ENCODE peak calls at places on chromosomes 13 and 19, in six cellular contexts. T is GM12892; M is NCI-H1092 treated with DMSO at 0.1 percent for 48 hours; K is stimulated activated CD4-positive, alpha-beta T cell treated with anti-CD3 and anti-CD28 coated beads, TNF-alpha, amount 100 ng/mL, for 24 hours; W is activated CD8-positive, alpha-beta memory T cell treated with anti-CD3 and anti-CD28 coated beads, Interleukin-2, amount 50 U/mL, for 48 hours; Z is NCI-H187 treated with DMSO at 0.1 percent for 48 hours. H is an unnamed sample.

GRCh38 chr19:4889034-4889825 is 13.5 kb downstream of the ARRDC5 start:
- DNase-seq in T (no peak), M (peak), K (no peak), W (no peak), Z (no peak), H (no peak)

GRCh38 chr19:19531951-19532805 is 3.5 kb downstream of the YJEFN3 start:
- DNase-seq in T (peak), M (peak), K (peak), W (peak), Z (no peak), H (no peak)

GRCh38 chr19:55452381-55453325 is 8.8 kb downstream of the ISOC2 start:
- DNase-seq in T (no peak), M (peak), K (no peak), W (peak), Z (peak), H (no peak)

GRCh38 chr19:48997972-48998371 is 4.3 kb downstream of the RUVBL2 start:
- DNase-seq in T (no peak), M (no peak), K (no peak), W (peak), Z (no peak), H (no peak)

GRCh38 chr19:23311551-23311950 is 61.4 kb upstream of the ZNF724 start:
- DNase-seq in T (no peak), M (no peak), K (no peak), W (no peak), Z (no peak), H (no peak)

GRCh38 chr19:4473708-4474503 is 1.8 kb downstream of the HDGFL2 start:
- DNase-seq in T (no peak), M (no peak), K (no peak), W (no peak), Z (no peak), H (no peak)

GRCh38 chr19:52785506-52785905 is 1.1 kb downstream of the ZNF600 start:
- DNase-seq in T (no peak), M (no peak), K (no peak), W (no peak), Z (no peak), H (no peak)

GRCh38 chr13:99087954-99088491 is 110.2 kb upstream of the DOCK9 start:
- DNase-seq in T (no peak), M (peak), K (peak), W (peak), Z (peak), H (no peak)

GRCh38 chr13:111491021-111491420 is 170.6 kb downstream of the TEX29 start:
- DNase-seq in T (no peak), M (no peak), K (no peak), W (peak), Z (no peak), H (no peak)

GRCh38 chr19:30718728-30719127 is 346.5 kb downstream of the ZNF536 start:
- DNase-seq in T (no peak), M (no peak), K (no peak), W (no peak), Z (no peak), H (no peak)

GRCh38 chr19:2426661-2427322 is 594 bp downstream of the TIMM13 start:
- DNase-seq in T (peak), M (peak), K (no peak), W (peak), Z (no peak), H (no peak)

GRCh38 chr13:33745370-33746324 is 72.3 kb upstream of the RFC3 start:
- DNase-seq in T (no peak), M (peak), K (no peak), W (no peak), Z (no peak), H (no peak)

GRCh38 chr13:80037505-80037888 is 303.4 kb downstream of the SPRY2 start:
- DNase-seq in T (no peak), M (no peak), K (no peak), W (no peak), Z (no peak), H (no peak)

GRCh38 chr19:41802770-41803169 is 6.4 kb downstream of the CEACAM3 start:
- DNase-seq in T (no peak), M (no peak), K (no peak), W (no peak), Z (no peak), H (no peak)

GRCh38 chr13:24178847-24179845 is 18.6 kb downstream of the SPATA13 start:
- DNase-seq in T (no peak), M (no peak), K (no peak), W (no peak), Z (no peak), H (no peak)

GRCh38 chr19:30692517-30692870 is 320.3 kb downstream of the ZNF536 start:
- DNase-seq in T (no peak), M (no peak), K (no peak), W (no peak), Z (no peak), H (no peak)

GRCh38 chr19:31911577-31911976 is 433.8 kb upstream of the ZNF507 start:
- DNase-seq in T (no peak), M (no peak), K (no peak), W (no peak), Z (no peak), H (no peak)

GRCh38 chr19:19459707-19460251 is 54.3 kb downstream of the GATAD2A start:
- DNase-seq in T (no peak), M (no peak), K (peak), W (peak), Z (no peak), H (no peak)

GRCh38 chr19:33719366-33720154 is 77.1 kb upstream of the KCTD15 start:
- DNase-seq in T (no peak), M (no peak), K (no peak), W (no peak), Z (no peak), H (no peak)

GRCh38 chr13:35191883-35192282 is 249.8 kb downstream of the NBEA start:
- DNase-seq in T (no peak), M (no peak), K (no peak), W (no peak), Z (no peak), H (no peak)

GRCh38 chr19:56930647-56931592 is 90.4 kb upstream of the PEG3 start:
- DNase-seq in T (no peak), M (peak), K (no peak), W (no peak), Z (no peak), H (no peak)

GRCh38 chr19:30085394-30085793 is 143.4 kb downstream of the URI1 start:
- DNase-seq in T (no peak), M (no peak), K (no peak), W (no peak), Z (no peak), H (no peak)

GRCh38 chr19:55603581-55604292 is 1.7 kb upstream of the ZNF865 start:
- DNase-seq in T (no peak), M (no peak), K (no peak), W (no peak), Z (no peak), H (no peak)

GRCh38 chr13:45178349-45179142 is 22.3 kb downstream of the KCTD4 start:
- DNase-seq in T (no peak), M (no peak), K (no peak), W (no peak), Z (no peak), H (no peak)

GRCh38 chr13:58399263-58399662 is 767.7 kb downstream of the PCDH17 start:
- DNase-seq in T (no peak), M (no peak), K (no peak), W (no peak), Z (no peak), H (no peak)

H was measured in thoracic aorta.